ENCODE peak calls at places on chromosomes 7 and 10, in nine cellular contexts. O is GM23338, I is GM12891, E is HFF-Myc, K is OCI-M1, L is LoVo, H is GDM1, U is left ventricle myocardium inferior, A is HL-60. J is an unnamed sample.

GRCh38 chr7:26293569-26294308 is 2.1 kb downstream of the SNX10 start:
- DNase-seq in O (no peak), I (no peak), E (no peak), K (peak), L (no peak), H (no peak), U (no peak), A (no peak), J (peak)

GRCh38 chr10:119531067-119531466 is 11.5 kb downstream of the RGS10 start:
- DNase-seq in O (no peak), I (no peak), E (no peak), K (no peak), L (no peak), H (no peak), U (no peak), A (no peak), J (no peak)

GRCh38 chr10:79223346-79224048 is 123.8 kb upstream of the PPIF start:
- DNase-seq in O (peak), I (no peak), E (no peak), K (no peak), L (no peak), H (no peak), U (peak), A (no peak), J (no peak)

GRCh38 chr10:70984986-70985719 is 96.8 kb upstream of the PCBD1 start:
- DNase-seq in O (no peak), I (no peak), E (no peak), K (no peak), L (no peak), H (no peak), U (no peak), A (no peak), J (no peak)

GRCh38 chr10:20627918-20628499 is 269.1 kb downstream of the NEBL start:
- DNase-seq in O (no peak), I (no peak), E (no peak), K (no peak), L (no peak), H (no peak), U (no peak), A (no peak), J (no peak)

GRCh38 chr10:124545756-124546369 is 84.2 kb downstream of the LHPP start:
- DNase-seq in O (no peak), I (no peak), E (no peak), K (no peak), L (no peak), H (no peak), U (no peak), A (no peak), J (no peak)

GRCh38 chr10:120970595-120971529 is 119.7 kb downstream of the WDR11 start:
- DNase-seq in O (no peak), I (no peak), E (no peak), K (no peak), L (no peak), H (no peak), U (no peak), A (no peak), J (no peak)

GRCh38 chr10:124670849-124671248 is 73.3 kb downstream of the FAM53B start:
- DNase-seq in O (no peak), I (no peak), E (no peak), K (no peak), L (no peak), H (no peak), U (no peak), A (peak), J (no peak)

GRCh38 chr10:130137077-130137448 is 872 bp downstream of the GLRX3 start:
- DNase-seq in O (no peak), I (no peak), E (no peak), K (peak), L (peak), H (no peak), U (no peak), A (peak), J (no peak)

GRCh38 chr10:24574161-24574560 is 149.5 kb downstream of the ARHGAP21 start:
- DNase-seq in O (no peak), I (no peak), E (no peak), K (no peak), L (no peak), H (no peak), U (no peak), A (no peak), J (no peak)

GRCh38 chr7:74364061-74364460 is 74.9 kb downstream of the CLIP2 start:
- DNase-seq in O (peak), I (no peak), E (no peak), K (no peak), L (no peak), H (no peak), U (no peak), A (no peak), J (no peak)

GRCh38 chr10:12428447-12429135 is 79.2 kb downstream of the CAMK1D start:
- DNase-seq in O (no peak), I (no peak), E (no peak), K (no peak), L (no peak), H (no peak), U (no peak), A (no peak), J (no peak)

GRCh38 chr10:86230538-86231180 is 135.9 kb downstream of the GRID1 start:
- DNase-seq in O (no peak), I (no peak), E (no peak), K (no peak), L (no peak), H (no peak), U (no peak), A (no peak), J (no peak)

GRCh38 chr10:97321032-97321806 is 2.1 kb downstream of the FRAT1 start:
- DNase-seq in O (peak), I (no peak), E (no peak), K (peak), L (no peak), H (no peak), U (peak), A (no peak), J (no peak)

GRCh38 chr10:119006451-119007210 is 22.9 kb upstream of the NANOS1 start:
- DNase-seq in O (no peak), I (no peak), E (peak), K (peak), L (peak), H (no peak), U (no peak), A (no peak), J (no peak)

GRCh38 chr7:29454899-29455451 is 108.7 kb upstream of the PRR15 start:
- DNase-seq in O (no peak), I (no peak), E (no peak), K (no peak), L (no peak), H (no peak), U (no peak), A (no peak), J (no peak)

GRCh38 chr7:35624299-35625186 is 70.4 kb downstream of the HERPUD2 start:
- DNase-seq in O (peak), I (peak), E (peak), K (peak), L (peak), H (peak), U (no peak), A (peak), J (peak)

GRCh38 chr10:86363184-86363832 is 3.3 kb downstream of the GRID1 start:
- DNase-seq in O (peak), I (peak), E (no peak), K (no peak), L (no peak), H (no peak), U (peak), A (no peak), J (no peak)

GRCh38 chr10:109663122-109663521 is 260.2 kb downstream of the XPNPEP1 start:
- DNase-seq in O (no peak), I (no peak), E (no peak), K (no peak), L (no peak), H (no peak), U (no peak), A (no peak), J (no peak)

GRCh38 chr7:1083729-1084657 is 3.9 kb upstream of the GPER1 start:
- DNase-seq in O (no peak), I (no peak), E (no peak), K (no peak), L (no peak), H (no peak), U (peak), A (no peak), J (no peak)

GRCh38 chr7:17233643-17234397 is 64.6 kb upstream of the AHR start:
- DNase-seq in O (no peak), I (no peak), E (no peak), K (peak), L (peak), H (peak), U (no peak), A (peak), J (no peak)

GRCh38 chr10:8316284-8316683 is 261.8 kb downstream of the GATA3 start:
- DNase-seq in O (no peak), I (no peak), E (no peak), K (no peak), L (no peak), H (no peak), U (no peak), A (no peak), J (no peak)

GRCh38 chr10:21516270-21517131 is 9.0 kb downstream of the SKIDA1 start:
- DNase-seq in O (peak), I (no peak), E (no peak), K (peak), L (peak), H (peak), U (peak), A (no peak), J (peak)

GRCh38 chr10:492896-493295 is 196.6 kb downstream of the DIP2C start:
- DNase-seq in O (no peak), I (no peak), E (no peak), K (no peak), L (no peak), H (no peak), U (no peak), A (no peak), J (no peak)

J was measured in GM06990.